ENCODE peak calls at places on chromosomes 11 and 22, in six cellular contexts. One of them, this sample, is unnamed.

GRCh38 chr22:44366372-44367310 is 53.9 kb upstream of the SHISAL1 start:
- DNase-seq in Peyer's patch: no peak
- DNase-seq in GM20000: no peak
- DNase-seq in fibroblast of mammary gland: no peak
- DNase-seq in neural progenitor cell: no peak
- DNase-seq in DND-41: no peak
- DNase-seq in this sample: no peak

GRCh38 chr11:57751676-57752253 is at the start of gene BTBD18:
- DNase-seq in GM20000: peak
- DNase-seq in DND-41: peak
- DNase-seq in Peyer's patch: peak
- DNase-seq in fibroblast of mammary gland: peak
- DNase-seq in neural progenitor cell: peak
- DNase-seq in this sample: no peak

GRCh38 chr22:19110064-19110458 is 12.2 kb downstream of the DGCR2 start:
- DNase-seq in GM20000: no peak
- DNase-seq in Peyer's patch: no peak
- DNase-seq in DND-41: no peak
- DNase-seq in neural progenitor cell: peak
- DNase-seq in fibroblast of mammary gland: no peak
- DNase-seq in this sample: no peak

GRCh38 chr11:118820412-118821357 is 29.7 kb upstream of the DDX6 start:
- DNase-seq in neural progenitor cell: peak
- DNase-seq in fibroblast of mammary gland: peak
- DNase-seq in DND-41: no peak
- DNase-seq in Peyer's patch: peak
- DNase-seq in GM20000: peak
- DNase-seq in this sample: peak

GRCh38 chr11:42620796-42621195 is 691.0 kb upstream of the API5 start:
- DNase-seq in GM20000: no peak
- DNase-seq in DND-41: no peak
- DNase-seq in fibroblast of mammary gland: no peak
- DNase-seq in Peyer's patch: no peak
- DNase-seq in neural progenitor cell: no peak
- DNase-seq in this sample: no peak

GRCh38 chr11:44619931-44620725 is 54.7 kb downstream of the CD82 start:
- DNase-seq in fibroblast of mammary gland: no peak
- DNase-seq in neural progenitor cell: no peak
- DNase-seq in Peyer's patch: peak
- DNase-seq in GM20000: no peak
- DNase-seq in DND-41: peak
- DNase-seq in this sample: no peak

GRCh38 chr11:64703048-64703447 is 19.9 kb downstream of the NRXN2 start:
- DNase-seq in DND-41: no peak
- DNase-seq in fibroblast of mammary gland: no peak
- DNase-seq in neural progenitor cell: no peak
- DNase-seq in GM20000: no peak
- DNase-seq in Peyer's patch: no peak
- DNase-seq in this sample: no peak

GRCh38 chr22:43990044-43990443 is 34.1 kb upstream of the PARVB start:
- DNase-seq in GM20000: no peak
- DNase-seq in fibroblast of mammary gland: no peak
- DNase-seq in Peyer's patch: no peak
- DNase-seq in neural progenitor cell: no peak
- DNase-seq in DND-41: no peak
- DNase-seq in this sample: no peak

GRCh38 chr11:18374956-18375355 is 19.4 kb upstream of the LDHA start:
- DNase-seq in Peyer's patch: no peak
- DNase-seq in GM20000: no peak
- DNase-seq in DND-41: no peak
- DNase-seq in fibroblast of mammary gland: no peak
- DNase-seq in neural progenitor cell: no peak
- DNase-seq in this sample: no peak

GRCh38 chr11:79069504-79069903 is 371.3 kb downstream of the TENM4 start:
- DNase-seq in fibroblast of mammary gland: no peak
- DNase-seq in neural progenitor cell: no peak
- DNase-seq in DND-41: no peak
- DNase-seq in GM20000: no peak
- DNase-seq in Peyer's patch: no peak
- DNase-seq in this sample: no peak

GRCh38 chr11:108115495-108116140 is 5.7 kb upstream of the ACAT1 start:
- DNase-seq in DND-41: no peak
- DNase-seq in Peyer's patch: peak
- DNase-seq in GM20000: no peak
- DNase-seq in fibroblast of mammary gland: peak
- DNase-seq in neural progenitor cell: peak
- DNase-seq in this sample: no peak

GRCh38 chr22:23183107-23183698 is 2.9 kb downstream of the BCR start:
- DNase-seq in GM20000: no peak
- DNase-seq in neural progenitor cell: peak
- DNase-seq in fibroblast of mammary gland: peak
- DNase-seq in DND-41: peak
- DNase-seq in Peyer's patch: peak
- DNase-seq in this sample: no peak

GRCh38 chr22:28171135-28171534 is 252.1 kb upstream of the PITPNB start:
- DNase-seq in Peyer's patch: no peak
- DNase-seq in neural progenitor cell: peak
- DNase-seq in fibroblast of mammary gland: peak
- DNase-seq in DND-41: no peak
- DNase-seq in GM20000: no peak
- DNase-seq in this sample: no peak

GRCh38 chr11:40280161-40281054 is 1179.0 kb downstream of the LRRC4C start:
- DNase-seq in GM20000: no peak
- DNase-seq in fibroblast of mammary gland: no peak
- DNase-seq in Peyer's patch: no peak
- DNase-seq in neural progenitor cell: no peak
- DNase-seq in DND-41: no peak
- DNase-seq in this sample: no peak

GRCh38 chr22:38868886-38869381 is 3.1 kb downstream of the CBX6 start:
- DNase-seq in GM20000: peak
- DNase-seq in DND-41: peak
- DNase-seq in fibroblast of mammary gland: peak
- DNase-seq in Peyer's patch: peak
- DNase-seq in neural progenitor cell: peak
- DNase-seq in this sample: peak

GRCh38 chr22:22450343-22450839 is 58.2 kb downstream of the ZNF280B start:
- DNase-seq in Peyer's patch: peak
- DNase-seq in DND-41: no peak
- DNase-seq in GM20000: peak
- DNase-seq in neural progenitor cell: no peak
- DNase-seq in fibroblast of mammary gland: peak
- DNase-seq in this sample: peak

GRCh38 chr11:107385361-107385982 is 72.2 kb downstream of the CWF19L2 start:
- DNase-seq in DND-41: no peak
- DNase-seq in neural progenitor cell: no peak
- DNase-seq in GM20000: no peak
- DNase-seq in fibroblast of mammary gland: peak
- DNase-seq in Peyer's patch: no peak
- DNase-seq in this sample: no peak

GRCh38 chr11:63510360-63511130 is 4.7 kb downstream of the LGALS12 start:
- DNase-seq in GM20000: no peak
- DNase-seq in fibroblast of mammary gland: peak
- DNase-seq in Peyer's patch: no peak
- DNase-seq in DND-41: no peak
- DNase-seq in neural progenitor cell: peak
- DNase-seq in this sample: no peak

GRCh38 chr22:26986051-26986881 is 328.9 kb downstream of the MIAT start:
- DNase-seq in Peyer's patch: no peak
- DNase-seq in fibroblast of mammary gland: no peak
- DNase-seq in GM20000: no peak
- DNase-seq in neural progenitor cell: peak
- DNase-seq in DND-41: no peak
- DNase-seq in this sample: no peak

GRCh38 chr11:119318240-119319135 is 1.6 kb upstream of the MCAM start:
- DNase-seq in GM20000: peak
- DNase-seq in neural progenitor cell: peak
- DNase-seq in DND-41: no peak
- DNase-seq in Peyer's patch: peak
- DNase-seq in fibroblast of mammary gland: peak
- DNase-seq in this sample: no peak

GRCh38 chr11:118211006-118211405 is 13.8 kb downstream of the JAML start:
- DNase-seq in neural progenitor cell: peak
- DNase-seq in GM20000: no peak
- DNase-seq in Peyer's patch: no peak
- DNase-seq in DND-41: no peak
- DNase-seq in fibroblast of mammary gland: peak
- DNase-seq in this sample: no peak

GRCh38 chr11:59962103-59962474 is 1.7 kb upstream of the OOSP4A start:
- DNase-seq in neural progenitor cell: no peak
- DNase-seq in Peyer's patch: no peak
- DNase-seq in GM20000: no peak
- DNase-seq in DND-41: no peak
- DNase-seq in fibroblast of mammary gland: no peak
- DNase-seq in this sample: no peak

GRCh38 chr11:23932485-23932898 is 564.4 kb upstream of the LUZP2 start:
- DNase-seq in GM20000: no peak
- DNase-seq in Peyer's patch: no peak
- DNase-seq in neural progenitor cell: no peak
- DNase-seq in DND-41: no peak
- DNase-seq in fibroblast of mammary gland: peak
- DNase-seq in this sample: no peak

GRCh38 chr11:35404397-35404775 is 15.0 kb downstream of the SLC1A2 start:
- DNase-seq in Peyer's patch: peak
- DNase-seq in GM20000: peak
- DNase-seq in neural progenitor cell: peak
- DNase-seq in DND-41: peak
- DNase-seq in fibroblast of mammary gland: peak
- DNase-seq in this sample: no peak

GRCh38 chr11:1487851-1488574 is 1.4 kb upstream of the MOB2 start:
- DNase-seq in fibroblast of mammary gland: no peak
- DNase-seq in GM20000: no peak
- DNase-seq in neural progenitor cell: no peak
- DNase-seq in DND-41: no peak
- DNase-seq in Peyer's patch: no peak
- DNase-seq in this sample: no peak
- TF ChIP-seq CTCF in fibroblast of mammary gland: no peak
- TF ChIP-seq CTCF in GM20000: no peak
- TF ChIP-seq CTCF in neural progenitor cell: no peak
- TF ChIP-seq CTCF in DND-41: no peak
- TF ChIP-seq CTCF in Peyer's patch: no peak
- TF ChIP-seq CTCF in this sample: no peak

DNA sequence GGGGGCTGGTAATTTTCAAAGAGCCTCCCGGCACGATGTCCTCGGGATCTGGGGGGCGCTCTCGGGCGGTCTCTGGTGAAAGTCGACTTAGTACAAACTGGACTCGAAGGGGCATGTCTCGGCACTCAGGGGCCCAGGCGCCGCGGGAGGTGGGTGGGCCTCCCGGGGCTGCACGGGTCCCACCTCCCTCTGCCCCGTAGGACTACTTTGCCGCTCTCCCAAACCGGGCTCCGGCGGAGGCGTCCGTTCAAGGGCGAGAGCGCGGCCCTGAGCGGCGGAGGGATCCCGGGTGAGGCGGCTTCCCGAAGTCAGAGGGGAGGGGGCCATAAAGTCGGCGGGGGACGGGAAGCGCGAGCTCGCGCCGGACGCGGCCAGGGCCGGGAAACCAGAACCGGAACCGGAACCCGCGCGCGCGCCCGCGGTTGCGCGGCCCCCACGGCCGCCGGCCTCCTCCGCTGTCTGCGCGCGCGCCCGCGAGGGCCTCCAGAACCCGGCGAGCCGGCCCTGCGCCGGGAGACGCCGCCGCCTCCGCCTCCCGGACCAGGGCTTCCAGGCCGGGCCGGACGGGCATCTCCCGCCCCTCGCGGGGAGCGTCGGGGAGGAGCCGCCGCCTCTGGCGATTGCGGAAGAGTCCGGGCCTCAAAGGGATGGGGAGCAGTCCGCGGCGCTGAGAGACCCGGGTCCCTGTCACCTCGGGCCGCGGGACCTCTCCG is at the start of gene ARHGEF12:
- DNase-seq in Peyer's patch: peak
- DNase-seq in DND-41: no peak
- DNase-seq in GM20000: peak
- DNase-seq in fibroblast of mammary gland: peak
- DNase-seq in neural progenitor cell: peak
- DNase-seq in this sample: peak
- TF ChIP-seq CTCF in Peyer's patch: no peak
- TF ChIP-seq CTCF in DND-41: no peak
- TF ChIP-seq CTCF in GM20000: peak
- TF ChIP-seq CTCF in fibroblast of mammary gland: peak
- TF ChIP-seq CTCF in neural progenitor cell: peak
- TF ChIP-seq CTCF in this sample: no peak

GRCh38 chr22:17117890-17118289 is 3.3 kb downstream of the TMEM121B start:
- DNase-seq in DND-41: peak
- DNase-seq in Peyer's patch: no peak
- DNase-seq in neural progenitor cell: no peak
- DNase-seq in fibroblast of mammary gland: no peak
- DNase-seq in GM20000: no peak
- DNase-seq in this sample: no peak

GRCh38 chr22:17118342-17118741 is 2.8 kb downstream of the TMEM121B start:
- DNase-seq in fibroblast of mammary gland: no peak
- DNase-seq in Peyer's patch: no peak
- DNase-seq in DND-41: no peak
- DNase-seq in neural progenitor cell: no peak
- DNase-seq in GM20000: no peak
- DNase-seq in this sample: no peak

GRCh38 chr22:17120711-17121234 is 387 bp downstream of the TMEM121B start:
- DNase-seq in DND-41: peak
- DNase-seq in neural progenitor cell: peak
- DNase-seq in Peyer's patch: no peak
- DNase-seq in fibroblast of mammary gland: no peak
- DNase-seq in GM20000: peak
- DNase-seq in this sample: no peak

GRCh38 chr22:17120281-17120680 is 879 bp downstream of the TMEM121B start:
- DNase-seq in neural progenitor cell: peak
- DNase-seq in DND-41: peak
- DNase-seq in fibroblast of mammary gland: peak
- DNase-seq in GM20000: peak
- DNase-seq in Peyer's patch: peak
- DNase-seq in this sample: peak

DNA sequence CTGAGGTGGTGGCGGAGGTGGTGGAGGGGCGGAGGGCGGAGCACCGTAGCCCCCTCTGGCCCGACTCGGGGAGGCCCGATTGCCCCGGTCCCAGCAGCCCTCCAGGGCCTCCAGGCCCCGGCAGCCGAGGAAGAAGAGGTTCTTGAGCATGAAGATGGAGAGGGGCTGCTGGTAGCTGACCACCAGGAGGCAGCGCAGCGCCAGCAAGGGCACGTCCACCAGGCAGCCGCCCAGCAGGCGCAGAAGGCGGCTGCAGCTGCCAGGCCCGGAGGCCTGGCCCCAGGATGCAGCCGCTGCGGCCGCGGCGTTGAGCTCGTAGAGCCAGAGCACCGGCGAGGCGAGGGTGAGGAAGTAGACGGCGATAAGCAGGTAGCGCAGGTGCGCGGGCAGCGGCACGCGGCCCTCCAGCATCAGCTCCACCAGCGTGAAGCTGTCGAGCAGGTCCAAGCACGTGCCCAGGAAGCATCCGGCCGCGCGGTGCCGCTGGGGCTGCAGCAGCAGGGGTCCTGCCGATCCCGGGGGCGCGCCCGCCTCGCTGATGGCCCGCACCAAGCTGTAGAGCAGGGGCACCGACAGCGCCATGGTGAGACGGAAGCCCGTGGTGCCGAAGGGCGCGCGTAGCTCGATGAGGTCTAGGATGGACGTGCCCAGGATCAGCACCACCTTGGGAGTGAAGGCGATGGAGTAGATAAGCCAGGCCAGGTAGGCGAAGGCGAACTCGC is 1.5 kb downstream of the TMEM121B start:
- DNase-seq in DND-41: no peak
- DNase-seq in Peyer's patch: no peak
- DNase-seq in fibroblast of mammary gland: peak
- DNase-seq in neural progenitor cell: peak
- DNase-seq in GM20000: no peak
- DNase-seq in this sample: no peak
- TF ChIP-seq CTCF in DND-41: peak
- TF ChIP-seq CTCF in Peyer's patch: no peak
- TF ChIP-seq CTCF in fibroblast of mammary gland: peak
- TF ChIP-seq CTCF in neural progenitor cell: peak
- TF ChIP-seq CTCF in GM20000: no peak
- TF ChIP-seq CTCF in this sample: no peak

GRCh38 chr22:20137671-20138416 is 6.2 kb downstream of the ZDHHC8 start:
- DNase-seq in Peyer's patch: no peak
- DNase-seq in fibroblast of mammary gland: no peak
- DNase-seq in DND-41: no peak
- DNase-seq in neural progenitor cell: no peak
- DNase-seq in GM20000: no peak
- DNase-seq in this sample: no peak
- TF ChIP-seq CTCF in Peyer's patch: no peak
- TF ChIP-seq CTCF in fibroblast of mammary gland: no peak
- TF ChIP-seq CTCF in DND-41: no peak
- TF ChIP-seq CTCF in neural progenitor cell: no peak
- TF ChIP-seq CTCF in GM20000: no peak
- TF ChIP-seq CTCF in this sample: no peak

This sample was measured in activated B cell treated with CpG ODN at 0.5 μM for 24 hours.